ENCODE peak calls at places on chromosome 5, in nine cellular contexts. O is activated naive CD4-positive, alpha-beta T cell treated with anti-CD3 and anti-CD28 coated beads, Interleukin-2, amount 10 ng/mL, durations not matched to agents 7 days and 5 days; J is activated CD8-positive, alpha-beta T cell treated with anti-CD3 and anti-CD28 coated beads, Interleukin-2, amount 10 ng/mL, durations not matched to agents 7 days and 5 days; T is SK-MEL-5; K is natural killer cell; H is activated CD4-positive, alpha-beta T cell treated with anti-CD3 and anti-CD28 coated beads, Interleukin-2, amount 50 U/mL, for 1 hour; S is ELR; N is kidney tubule cell; Z is choroid plexus epithelial cell. X is an unnamed sample.

GRCh38 chr5:919356-920000 is 26.8 kb downstream of the TRIP13 start:
- DNase-seq in O (no peak), J (no peak), T (peak), K (no peak), H (no peak), S (no peak), N (no peak), Z (no peak), X (no peak)

GRCh38 chr5:36662291-36662851 is 56.0 kb downstream of the SLC1A3 start:
- DNase-seq in O (no peak), J (no peak), T (no peak), K (no peak), H (no peak), S (no peak), N (no peak), Z (no peak), X (no peak)

GRCh38 chr5:51517854-51518253 is 134.6 kb downstream of the ISL1 start:
- DNase-seq in O (no peak), J (no peak), T (no peak), K (no peak), H (no peak), S (no peak), N (no peak), Z (no peak), X (no peak)

GRCh38 chr5:16736158-16736994 is 119.6 kb upstream of the RETREG1 start:
- DNase-seq in O (no peak), J (no peak), T (peak), K (no peak), H (no peak), S (peak), N (peak), Z (peak), X (no peak)

GRCh38 chr5:55104036-55104767 is 1.8 kb downstream of the GZMA start:
- DNase-seq in O (peak), J (peak), T (no peak), K (no peak), H (no peak), S (no peak), N (no peak), Z (peak), X (no peak)

GRCh38 chr5:150672237-150672883 is 11.3 kb downstream of the MYOZ3 start:
- DNase-seq in O (peak), J (peak), T (no peak), K (no peak), H (peak), S (peak), N (peak), Z (no peak), X (no peak)

GRCh38 chr5:115656404-115656803 is 30.6 kb upstream of the TMED7 start:
- DNase-seq in O (no peak), J (no peak), T (peak), K (no peak), H (no peak), S (no peak), N (peak), Z (no peak), X (peak)

GRCh38 chr5:137072376-137073174 is 426.6 kb downstream of the SPOCK1 start:
- DNase-seq in O (no peak), J (no peak), T (no peak), K (no peak), H (no peak), S (peak), N (peak), Z (no peak), X (peak)

GRCh38 chr5:67267522-67268232 is 71.1 kb upstream of the CD180 start:
- DNase-seq in O (no peak), J (no peak), T (no peak), K (no peak), H (no peak), S (no peak), N (no peak), Z (no peak), X (no peak)

GRCh38 chr5:93924628-93925027 is 183.2 kb upstream of the POU5F2 start:
- DNase-seq in O (no peak), J (no peak), T (no peak), K (no peak), H (no peak), S (no peak), N (no peak), Z (peak), X (no peak)

GRCh38 chr5:135571210-135571609 is 7.6 kb downstream of the CXCL14 start:
- DNase-seq in O (no peak), J (no peak), T (no peak), K (no peak), H (no peak), S (no peak), N (no peak), Z (no peak), X (no peak)

GRCh38 chr5:163916376-163916775 is 411.0 kb downstream of the MAT2B start:
- DNase-seq in O (no peak), J (no peak), T (no peak), K (no peak), H (no peak), S (no peak), N (no peak), Z (peak), X (peak)

GRCh38 chr5:59164041-59164830 is 581.4 kb downstream of the RAB3C start:
- DNase-seq in O (no peak), J (no peak), T (no peak), K (no peak), H (no peak), S (peak), N (no peak), Z (peak), X (no peak)

X was measured in HT1080.